ENCODE peak calls at places on chromosomes 11 and 22, in nine cellular contexts. One of them, this sample, is unnamed.

GRCh38 chr11:62974848-62975522 is 9.8 kb downstream of the SLC22A6 start:
- DNase-seq in H9: peak
- DNase-seq in EL: peak
- DNase-seq in stimulated activated effector memory CD8-positive, alpha-beta T cell treated with anti-CD3 and anti-CD28 coated beads, Interleukin-12 subunit alpha, Interleukin-12 subunit beta, amount 100 ng/mL, for 72 hours: no peak
- DNase-seq in M059J: peak
- DNase-seq in LHCN-M2: peak
- DNase-seq in WTC11: peak
- DNase-seq in CD4-positive, alpha-beta T cell: no peak
- DNase-seq in activated CD8-positive, alpha-beta memory T cell treated with anti-CD3 and anti-CD28 coated beads, Interleukin-2, amount 50 U/mL, for 48 hours: peak
- DNase-seq in this sample: peak

GRCh38 chr11:109112748-109113378 is 309.1 kb upstream of the C11orf87 start:
- DNase-seq in H9: no peak
- DNase-seq in EL: no peak
- DNase-seq in stimulated activated effector memory CD8-positive, alpha-beta T cell treated with anti-CD3 and anti-CD28 coated beads, Interleukin-12 subunit alpha, Interleukin-12 subunit beta, amount 100 ng/mL, for 72 hours: no peak
- DNase-seq in M059J: no peak
- DNase-seq in LHCN-M2: no peak
- DNase-seq in WTC11: no peak
- DNase-seq in CD4-positive, alpha-beta T cell: no peak
- DNase-seq in activated CD8-positive, alpha-beta memory T cell treated with anti-CD3 and anti-CD28 coated beads, Interleukin-2, amount 50 U/mL, for 48 hours: no peak
- DNase-seq in this sample: no peak

GRCh38 chr11:111148116-111148515 is 97.4 kb upstream of the POU2AF2 start:
- DNase-seq in H9: no peak
- DNase-seq in EL: no peak
- DNase-seq in stimulated activated effector memory CD8-positive, alpha-beta T cell treated with anti-CD3 and anti-CD28 coated beads, Interleukin-12 subunit alpha, Interleukin-12 subunit beta, amount 100 ng/mL, for 72 hours: no peak
- DNase-seq in M059J: no peak
- DNase-seq in LHCN-M2: no peak
- DNase-seq in WTC11: no peak
- DNase-seq in CD4-positive, alpha-beta T cell: no peak
- DNase-seq in activated CD8-positive, alpha-beta memory T cell treated with anti-CD3 and anti-CD28 coated beads, Interleukin-2, amount 50 U/mL, for 48 hours: no peak
- DNase-seq in this sample: no peak

GRCh38 chr11:76661306-76661751 is 9.2 kb downstream of the LRRC32 start:
- DNase-seq in H9: no peak
- DNase-seq in EL: no peak
- DNase-seq in stimulated activated effector memory CD8-positive, alpha-beta T cell treated with anti-CD3 and anti-CD28 coated beads, Interleukin-12 subunit alpha, Interleukin-12 subunit beta, amount 100 ng/mL, for 72 hours: no peak
- DNase-seq in M059J: no peak
- DNase-seq in LHCN-M2: no peak
- DNase-seq in WTC11: no peak
- DNase-seq in CD4-positive, alpha-beta T cell: no peak
- DNase-seq in activated CD8-positive, alpha-beta memory T cell treated with anti-CD3 and anti-CD28 coated beads, Interleukin-2, amount 50 U/mL, for 48 hours: no peak
- DNase-seq in this sample: no peak

GRCh38 chr22:37431811-37432707 is 4.8 kb upstream of the ELFN2 start:
- DNase-seq in H9: no peak
- DNase-seq in EL: peak
- DNase-seq in stimulated activated effector memory CD8-positive, alpha-beta T cell treated with anti-CD3 and anti-CD28 coated beads, Interleukin-12 subunit alpha, Interleukin-12 subunit beta, amount 100 ng/mL, for 72 hours: peak
- DNase-seq in M059J: peak
- DNase-seq in LHCN-M2: peak
- DNase-seq in WTC11: no peak
- DNase-seq in CD4-positive, alpha-beta T cell: no peak
- DNase-seq in activated CD8-positive, alpha-beta memory T cell treated with anti-CD3 and anti-CD28 coated beads, Interleukin-2, amount 50 U/mL, for 48 hours: peak
- DNase-seq in this sample: peak

GRCh38 chr11:36069576-36070214 is 125.8 kb downstream of the LDLRAD3 start:
- DNase-seq in H9: peak
- DNase-seq in EL: no peak
- DNase-seq in stimulated activated effector memory CD8-positive, alpha-beta T cell treated with anti-CD3 and anti-CD28 coated beads, Interleukin-12 subunit alpha, Interleukin-12 subunit beta, amount 100 ng/mL, for 72 hours: no peak
- DNase-seq in M059J: no peak
- DNase-seq in LHCN-M2: no peak
- DNase-seq in WTC11: peak
- DNase-seq in CD4-positive, alpha-beta T cell: no peak
- DNase-seq in activated CD8-positive, alpha-beta memory T cell treated with anti-CD3 and anti-CD28 coated beads, Interleukin-2, amount 50 U/mL, for 48 hours: no peak
- DNase-seq in this sample: peak

GRCh38 chr11:104015649-104016415 is 20.6 kb upstream of the DDI1 start:
- DNase-seq in H9: no peak
- DNase-seq in EL: no peak
- DNase-seq in stimulated activated effector memory CD8-positive, alpha-beta T cell treated with anti-CD3 and anti-CD28 coated beads, Interleukin-12 subunit alpha, Interleukin-12 subunit beta, amount 100 ng/mL, for 72 hours: no peak
- DNase-seq in M059J: no peak
- DNase-seq in LHCN-M2: no peak
- DNase-seq in WTC11: no peak
- DNase-seq in CD4-positive, alpha-beta T cell: no peak
- DNase-seq in activated CD8-positive, alpha-beta memory T cell treated with anti-CD3 and anti-CD28 coated beads, Interleukin-2, amount 50 U/mL, for 48 hours: no peak
- DNase-seq in this sample: no peak

GRCh38 chr11:59560290-59560701 is 49.0 kb downstream of the OR4D9 start:
- DNase-seq in H9: peak
- DNase-seq in EL: peak
- DNase-seq in stimulated activated effector memory CD8-positive, alpha-beta T cell treated with anti-CD3 and anti-CD28 coated beads, Interleukin-12 subunit alpha, Interleukin-12 subunit beta, amount 100 ng/mL, for 72 hours: no peak
- DNase-seq in M059J: peak
- DNase-seq in LHCN-M2: peak
- DNase-seq in WTC11: peak
- DNase-seq in CD4-positive, alpha-beta T cell: peak
- DNase-seq in activated CD8-positive, alpha-beta memory T cell treated with anti-CD3 and anti-CD28 coated beads, Interleukin-2, amount 50 U/mL, for 48 hours: peak
- DNase-seq in this sample: peak

GRCh38 chr11:134332189-134332631 is 422 bp downstream of the GLB1L2 start:
- DNase-seq in H9: peak
- DNase-seq in EL: no peak
- DNase-seq in stimulated activated effector memory CD8-positive, alpha-beta T cell treated with anti-CD3 and anti-CD28 coated beads, Interleukin-12 subunit alpha, Interleukin-12 subunit beta, amount 100 ng/mL, for 72 hours: no peak
- DNase-seq in M059J: no peak
- DNase-seq in LHCN-M2: no peak
- DNase-seq in WTC11: peak
- DNase-seq in CD4-positive, alpha-beta T cell: peak
- DNase-seq in activated CD8-positive, alpha-beta memory T cell treated with anti-CD3 and anti-CD28 coated beads, Interleukin-2, amount 50 U/mL, for 48 hours: no peak
- DNase-seq in this sample: no peak

GRCh38 chr22:42326786-42327185 is 56.3 kb upstream of the TCF20 start:
- DNase-seq in H9: no peak
- DNase-seq in EL: peak
- DNase-seq in stimulated activated effector memory CD8-positive, alpha-beta T cell treated with anti-CD3 and anti-CD28 coated beads, Interleukin-12 subunit alpha, Interleukin-12 subunit beta, amount 100 ng/mL, for 72 hours: no peak
- DNase-seq in M059J: peak
- DNase-seq in LHCN-M2: no peak
- DNase-seq in WTC11: no peak
- DNase-seq in CD4-positive, alpha-beta T cell: no peak
- DNase-seq in activated CD8-positive, alpha-beta memory T cell treated with anti-CD3 and anti-CD28 coated beads, Interleukin-2, amount 50 U/mL, for 48 hours: no peak
- DNase-seq in this sample: no peak

GRCh38 chr11:64566915-64567882 is 23.8 kb upstream of the SLC22A12 start:
- DNase-seq in H9: no peak
- DNase-seq in EL: no peak
- DNase-seq in stimulated activated effector memory CD8-positive, alpha-beta T cell treated with anti-CD3 and anti-CD28 coated beads, Interleukin-12 subunit alpha, Interleukin-12 subunit beta, amount 100 ng/mL, for 72 hours: no peak
- DNase-seq in M059J: no peak
- DNase-seq in LHCN-M2: no peak
- DNase-seq in WTC11: no peak
- DNase-seq in CD4-positive, alpha-beta T cell: no peak
- DNase-seq in activated CD8-positive, alpha-beta memory T cell treated with anti-CD3 and anti-CD28 coated beads, Interleukin-2, amount 50 U/mL, for 48 hours: no peak
- DNase-seq in this sample: no peak

GRCh38 chr11:64639885-64640284 is 48.9 kb downstream of the SLC22A12 start:
- DNase-seq in H9: no peak
- DNase-seq in EL: no peak
- DNase-seq in stimulated activated effector memory CD8-positive, alpha-beta T cell treated with anti-CD3 and anti-CD28 coated beads, Interleukin-12 subunit alpha, Interleukin-12 subunit beta, amount 100 ng/mL, for 72 hours: no peak
- DNase-seq in M059J: no peak
- DNase-seq in LHCN-M2: no peak
- DNase-seq in WTC11: no peak
- DNase-seq in CD4-positive, alpha-beta T cell: no peak
- DNase-seq in activated CD8-positive, alpha-beta memory T cell treated with anti-CD3 and anti-CD28 coated beads, Interleukin-2, amount 50 U/mL, for 48 hours: no peak
- DNase-seq in this sample: no peak

GRCh38 chr11:665062-665706 is 28.1 kb downstream of the DRD4 start:
- DNase-seq in H9: no peak
- DNase-seq in EL: no peak
- DNase-seq in stimulated activated effector memory CD8-positive, alpha-beta T cell treated with anti-CD3 and anti-CD28 coated beads, Interleukin-12 subunit alpha, Interleukin-12 subunit beta, amount 100 ng/mL, for 72 hours: no peak
- DNase-seq in M059J: no peak
- DNase-seq in LHCN-M2: peak
- DNase-seq in WTC11: no peak
- DNase-seq in CD4-positive, alpha-beta T cell: no peak
- DNase-seq in activated CD8-positive, alpha-beta memory T cell treated with anti-CD3 and anti-CD28 coated beads, Interleukin-2, amount 50 U/mL, for 48 hours: no peak
- DNase-seq in this sample: no peak

GRCh38 chr11:11668781-11669180 is 47.0 kb upstream of the GALNT18 start:
- DNase-seq in H9: no peak
- DNase-seq in EL: no peak
- DNase-seq in stimulated activated effector memory CD8-positive, alpha-beta T cell treated with anti-CD3 and anti-CD28 coated beads, Interleukin-12 subunit alpha, Interleukin-12 subunit beta, amount 100 ng/mL, for 72 hours: peak
- DNase-seq in M059J: no peak
- DNase-seq in LHCN-M2: no peak
- DNase-seq in WTC11: no peak
- DNase-seq in CD4-positive, alpha-beta T cell: no peak
- DNase-seq in activated CD8-positive, alpha-beta memory T cell treated with anti-CD3 and anti-CD28 coated beads, Interleukin-2, amount 50 U/mL, for 48 hours: no peak
- DNase-seq in this sample: no peak

This sample was measured in PC-3.